ENCODE peak calls at places on chromosomes 4 and X, in eight cellular contexts. N is CD8-positive, alpha-beta T cell; E is natural killer cell; K is activated T-cell treated with anti-CD3 and anti-CD28 coated beads for 1 hour; I is omental fat pad; Z is AG20443; O is SHP77; V is NCI-H2029. W is an unnamed sample.

GRCh38 chr4:23022032-23022431 is 329.3 kb downstream of the GBA3 start:
- DNase-seq in N (no peak), E (no peak), K (no peak), I (no peak), Z (peak), O (no peak), V (no peak), W (peak)

GRCh38 chr4:152509595-152510209 is 26.2 kb downstream of the FBXW7 start:
- DNase-seq in N (no peak), E (no peak), K (no peak), I (no peak), Z (no peak), O (no peak), V (no peak), W (no peak)

GRCh38 chr4:71241467-71242401 is 97.1 kb upstream of the SLC4A4 start:
- DNase-seq in N (no peak), E (no peak), K (no peak), I (no peak), Z (no peak), O (peak), V (peak), W (no peak)

GRCh38 chr4:38383646-38384121 is 280.3 kb upstream of the KLF3 start:
- DNase-seq in N (no peak), E (no peak), K (no peak), I (no peak), Z (no peak), O (no peak), V (no peak), W (no peak)

GRCh38 chr4:140253556-140254027 is 99.6 kb upstream of the MAML3 start:
- DNase-seq in N (no peak), E (no peak), K (no peak), I (no peak), Z (no peak), O (no peak), V (no peak), W (no peak)

GRCh38 chr4:151948351-151949016 is 187.7 kb upstream of the GATB start:
- DNase-seq in N (no peak), E (no peak), K (no peak), I (no peak), Z (no peak), O (no peak), V (no peak), W (no peak)

GRCh38 chr4:155735506-155735905 is 23.3 kb upstream of the GUCY1B1 start:
- DNase-seq in N (no peak), E (no peak), K (no peak), I (no peak), Z (no peak), O (no peak), V (no peak), W (no peak)

GRCh38 chr4:183903021-183903760 is 1.9 kb upstream of the STOX2 start:
- DNase-seq in N (no peak), E (no peak), K (no peak), I (no peak), Z (no peak), O (no peak), V (no peak), W (no peak)

GRCh38 chr4:165439981-165440380 is 61.2 kb downstream of the CPE start:
- DNase-seq in N (no peak), E (no peak), K (no peak), I (no peak), Z (no peak), O (no peak), V (no peak), W (no peak)

GRCh38 chr4:11480683-11481082 is 52.0 kb upstream of the HS3ST1 start:
- DNase-seq in N (no peak), E (no peak), K (no peak), I (no peak), Z (no peak), O (no peak), V (no peak), W (no peak)

GRCh38 chr4:98828801-98829200 is 100.1 kb downstream of the EIF4E start:
- DNase-seq in N (no peak), E (no peak), K (no peak), I (no peak), Z (no peak), O (no peak), V (no peak), W (no peak)

GRCh38 chr4:56861365-56861764 is 39.9 kb upstream of the SPINK2 start:
- DNase-seq in N (no peak), E (no peak), K (no peak), I (no peak), Z (no peak), O (no peak), V (no peak), W (no peak)

GRCh38 chr4:142818009-142818408 is 28.1 kb downstream of the INPP4B start:
- DNase-seq in N (no peak), E (no peak), K (no peak), I (no peak), Z (peak), O (no peak), V (no peak), W (no peak)

GRCh38 chrX:113001836-113002235 is 161.2 kb upstream of the AMOT start:
- DNase-seq in N (no peak), E (no peak), K (no peak), I (no peak), Z (peak), O (no peak), V (no peak), W (no peak)

GRCh38 chr4:145808021-145808650 is 128.2 kb downstream of the C4orf51 start:
- DNase-seq in N (no peak), E (no peak), K (no peak), I (no peak), Z (peak), O (no peak), V (no peak), W (peak)

GRCh38 chr4:5772528-5773270 is 61.7 kb downstream of the EVC start:
- DNase-seq in N (no peak), E (no peak), K (no peak), I (no peak), Z (no peak), O (no peak), V (no peak), W (no peak)

GRCh38 chr4:24024157-24024556 is 134.3 kb upstream of the PPARGC1A start:
- DNase-seq in N (no peak), E (no peak), K (no peak), I (no peak), Z (peak), O (no peak), V (no peak), W (no peak)

GRCh38 chr4:6123976-6124375 is 76.4 kb downstream of the JAKMIP1 start:
- DNase-seq in N (no peak), E (no peak), K (no peak), I (no peak), Z (no peak), O (no peak), V (no peak), W (no peak)

GRCh38 chr4:36283912-36284465 is 2.6 kb downstream of the DTHD1 start:
- DNase-seq in N (no peak), E (no peak), K (no peak), I (no peak), Z (no peak), O (no peak), V (no peak), W (no peak)

GRCh38 chr4:32148120-32148666 is 1428.0 kb downstream of the PCDH7 start:
- DNase-seq in N (no peak), E (no peak), K (no peak), I (no peak), Z (no peak), O (no peak), V (no peak), W (no peak)

GRCh38 chr4:83722730-83723269 is 186.9 kb downstream of the GPAT3 start:
- DNase-seq in N (no peak), E (no peak), K (no peak), I (no peak), Z (no peak), O (no peak), V (no peak), W (no peak)

GRCh38 chr4:8302331-8302730 is 32.8 kb downstream of the HTRA3 start:
- DNase-seq in N (no peak), E (no peak), K (no peak), I (peak), Z (no peak), O (no peak), V (no peak), W (no peak)

GRCh38 chr4:101972791-101973190 is 182.3 kb downstream of the BANK1 start:
- DNase-seq in N (no peak), E (no peak), K (no peak), I (no peak), Z (no peak), O (no peak), V (no peak), W (no peak)

W was measured in MG63.